ENCODE peak calls at places on chromosomes 5 and 9, in nine cellular contexts. U, W, X, I, M, J, G, Y and D are unnamed samples.

GRCh38 chr5:137564475-137564961 is 65.4 kb upstream of the SPOCK1 start:
- DNase-seq in U (no peak), W (peak; percentile 53), X (peak; percentile 16), I (no peak), M (peak; percentile 80), J (no peak), G (no peak), Y (peak; percentile 66), D (no peak)

GRCh38 chr5:98836175-98836574 is 62.7 kb downstream of the RGMB start:
- DNase-seq in U (no peak), W (peak; percentile 11), X (no peak), I (peak; percentile 18), M (no peak), J (no peak), G (no peak), Y (no peak), D (no peak)

GRCh38 chr9:94817291-94818195 is 91.0 kb downstream of the AOPEP start:
- DNase-seq in U (peak; percentile 36), W (no peak), X (no peak), I (no peak), M (no peak), J (no peak), G (no peak), Y (no peak), D (no peak)

GRCh38 chr9:77927265-77927664 is 104.3 kb downstream of the GNAQ start:
- DNase-seq in U (no peak), W (no peak), X (peak; percentile 43), I (no peak), M (peak; percentile 51), J (no peak), G (no peak), Y (peak; percentile 71), D (no peak)

GRCh38 chr5:17354265-17354664 is 136.8 kb downstream of the BASP1 start:
- DNase-seq in U (no peak), W (no peak), X (no peak), I (no peak), M (no peak), J (no peak), G (no peak), Y (no peak), D (no peak)

GRCh38 chr5:40631236-40631635 is 48.5 kb upstream of the PTGER4 start:
- DNase-seq in U (no peak), W (no peak), X (no peak), I (peak; percentile 55), M (no peak), J (no peak), G (no peak), Y (no peak), D (no peak)

GRCh38 chr9:114348261-114348905 is 18.7 kb downstream of the ORM2 start:
- DNase-seq in U (no peak), W (no peak), X (no peak), I (no peak), M (no peak), J (no peak), G (no peak), Y (no peak), D (no peak)

GRCh38 chr9:115220339-115221009 is 102.5 kb upstream of the TNC start:
- DNase-seq in U (no peak), W (peak; percentile 49), X (no peak), I (no peak), M (no peak), J (no peak), G (no peak), Y (no peak), D (no peak)

GRCh38 chr5:158642852-158643251 is 456.9 kb downstream of the EBF1 start:
- DNase-seq in U (peak; percentile 83), W (no peak), X (no peak), I (no peak), M (peak; percentile 28), J (no peak), G (no peak), Y (no peak), D (no peak)

GRCh38 chr5:37506241-37506640 is 127.1 kb downstream of the WDR70 start:
- DNase-seq in U (no peak), W (no peak), X (no peak), I (no peak), M (no peak), J (no peak), G (no peak), Y (no peak), D (no peak)

GRCh38 chr5:168046163-168046562 is 245.3 kb upstream of the WWC1 start:
- DNase-seq in U (no peak), W (no peak), X (no peak), I (no peak), M (no peak), J (no peak), G (no peak), Y (no peak), D (no peak)

GRCh38 chr5:168042284-168043080 is 249.0 kb upstream of the WWC1 start:
- DNase-seq in U (no peak), W (no peak), X (no peak), I (no peak), M (no peak), J (peak; percentile 30), G (no peak), Y (peak; percentile 61), D (no peak)

GRCh38 chr5:168047669-168048111 is 243.8 kb upstream of the WWC1 start:
- DNase-seq in U (peak; percentile 7), W (no peak), X (peak; percentile 2), I (no peak), M (no peak), J (no peak), G (no peak), Y (peak; percentile 39), D (no peak)

GRCh38 chr5:168048486-168048885 is 243.0 kb upstream of the WWC1 start:
- DNase-seq in U (no peak), W (no peak), X (no peak), I (no peak), M (no peak), J (no peak), G (no peak), Y (no peak), D (no peak)

DNA sequence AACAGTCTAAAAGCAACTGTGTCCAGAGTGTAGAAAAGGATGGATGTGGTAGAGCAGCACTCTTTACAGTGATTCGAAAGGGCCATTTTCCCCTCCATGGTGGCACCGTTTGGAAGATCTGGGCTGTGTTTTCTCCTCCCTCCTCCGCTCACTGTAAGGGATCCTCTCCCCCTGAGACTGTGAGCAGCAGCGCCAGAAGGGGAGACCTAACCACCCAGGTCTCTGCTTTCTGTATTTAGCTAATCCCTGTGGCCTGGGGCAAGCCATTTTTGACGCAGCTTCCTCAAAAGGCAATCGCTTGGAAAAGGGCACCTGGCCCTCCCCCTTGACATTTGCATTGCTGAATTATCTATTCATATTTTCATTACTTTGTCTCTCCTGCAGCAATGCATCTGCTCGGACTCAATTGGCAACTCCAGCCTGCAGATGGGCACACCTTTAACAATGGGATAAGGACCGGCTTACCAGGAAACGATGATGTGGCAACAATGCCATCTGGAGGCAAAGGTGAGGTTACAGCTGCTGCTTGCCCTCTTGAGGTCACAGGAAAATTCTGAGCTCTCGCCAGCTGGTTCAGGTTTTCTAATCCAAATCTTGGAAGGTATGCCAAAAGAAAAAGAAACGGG is 244.3 kb upstream of the WWC1 start:
- DNase-seq in U (peak; percentile 25), W (peak; percentile 50), X (peak; percentile 53), I (peak; percentile 70), M (peak; percentile 51), J (peak; percentile 81), G (peak; percentile 20), Y (peak; percentile 38), D (peak; percentile 23)
- TF ChIP-seq CTCF in U (peak; percentile 46), W (peak; percentile 66), X (peak; percentile 29), I (peak; percentile 43), M (peak; percentile 28), J (peak; percentile 82), G (peak; percentile 63), Y (peak; percentile 44), D (peak; percentile 20)

GRCh38 chr9:130770679-130771442 is 64.2 kb upstream of the ABL1 start:
- DNase-seq in U (no peak), W (peak; percentile 47), X (peak; percentile 87), I (no peak), M (peak; percentile 84), J (peak; percentile 35), G (no peak), Y (peak; percentile 45), D (peak; percentile 50)
- TF ChIP-seq CTCF in U (peak; percentile 73), W (peak; percentile 60), X (peak; percentile 56), I (peak; percentile 64), M (peak; percentile 66), J (peak; percentile 37), G (peak; percentile 60), Y (peak; percentile 67), D (peak; percentile 55)

DNA sequence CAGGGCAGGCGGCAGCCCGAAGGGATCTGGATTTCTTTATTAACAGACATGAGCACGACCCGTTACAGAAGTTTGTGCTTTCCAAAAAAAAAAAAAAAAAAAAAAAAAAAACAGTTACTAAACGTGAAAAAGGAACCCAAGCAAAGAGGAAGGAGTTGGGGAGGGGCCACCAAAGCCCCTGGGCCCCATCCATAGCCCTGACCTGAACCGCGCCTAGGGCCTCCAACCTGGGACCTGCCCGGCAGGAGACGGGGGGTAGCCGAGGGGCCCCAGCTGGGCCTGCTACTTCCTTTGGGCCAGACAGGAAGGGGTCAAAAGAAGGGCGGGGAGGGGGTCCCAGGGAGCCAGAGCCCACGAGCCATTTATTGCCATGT is 10.0 kb downstream of the PRR7 start:
- DNase-seq in U (no peak), W (no peak), X (no peak), I (no peak), M (no peak), J (no peak), G (no peak), Y (no peak), D (no peak)
- TF ChIP-seq CTCF in U (no peak), W (no peak), X (no peak), I (no peak), M (no peak), J (no peak), G (no peak), Y (no peak), D (no peak)

GRCh38 chr5:127875235-127876021 is 172.2 kb downstream of the CCDC192 start:
- DNase-seq in U (peak; percentile 26), W (peak; percentile 51), X (peak; percentile 78), I (peak; percentile 81), M (peak; percentile 68), J (peak; percentile 74), G (peak; percentile 56), Y (peak; percentile 36), D (peak; percentile 33)

GRCh38 chr5:127872494-127872893 is 169.3 kb downstream of the CCDC192 start:
- DNase-seq in U (no peak), W (no peak), X (peak; percentile 76), I (no peak), M (no peak), J (no peak), G (no peak), Y (no peak), D (no peak)

GRCh38 chr5:127876384-127876783 is 173.2 kb downstream of the CCDC192 start:
- DNase-seq in U (no peak), W (peak; percentile 50), X (no peak), I (no peak), M (no peak), J (no peak), G (no peak), Y (no peak), D (no peak)

DNA sequence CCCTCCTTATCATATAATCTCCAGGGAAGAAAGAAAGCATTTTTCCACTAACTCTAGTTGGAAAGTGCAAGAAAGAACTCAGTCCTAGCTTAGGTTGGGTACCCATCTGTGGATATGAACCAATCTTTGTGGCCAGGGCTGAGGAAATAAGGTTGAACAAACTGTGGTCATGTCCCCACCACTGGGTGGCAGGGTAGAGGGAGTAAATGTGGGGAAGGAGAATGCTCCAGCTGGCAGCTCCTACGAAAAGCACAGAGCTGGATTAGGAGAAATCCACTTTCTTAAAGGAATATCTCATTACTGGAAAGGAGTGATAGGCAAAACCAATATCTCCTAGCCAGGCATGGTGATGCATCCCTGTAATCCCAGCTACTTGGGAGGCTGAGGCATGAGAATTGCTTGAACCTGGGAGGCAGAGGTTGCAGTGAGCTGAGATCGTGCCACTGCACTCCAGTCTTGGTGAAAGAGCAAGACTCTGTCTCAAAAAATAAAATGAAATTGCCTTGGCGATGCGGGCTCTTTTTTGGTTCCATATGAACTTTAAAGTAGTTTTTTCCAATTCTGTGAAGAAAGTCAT is 175.1 kb downstream of the CCDC192 start:
- DNase-seq in U (no peak), W (peak; percentile 59), X (peak; percentile 72), I (peak; percentile 81), M (peak; percentile 57), J (peak; percentile 81), G (no peak), Y (no peak), D (peak; percentile 20)
- TF ChIP-seq CTCF in U (peak; percentile 42), W (peak; percentile 76), X (peak; percentile 71), I (no peak), M (peak; percentile 63), J (peak; percentile 73), G (peak; percentile 77), Y (peak; percentile 37), D (peak; percentile 51)